ENCODE peak calls at places on chromosomes 7 and 10, in seven cellular contexts. M, F, N, K, C, I and P are unnamed samples.

GRCh38 chr7:109616551-109617069 is 1046.9 kb downstream of the DNAJB9 start:
- DNase-seq in N (no peak), C (no peak), I (no peak), F (no peak), M (no peak), K (no peak), P (no peak)

GRCh38 chr7:20229652-20230500 is 12.7 kb upstream of the MACC1 start:
- DNase-seq in C (no peak), F (no peak), N (no peak), M (no peak), I (no peak), K (peak; percentile 37), P (no peak)

GRCh38 chr7:3481435-3481834 is 180.4 kb downstream of the SDK1 start:
- DNase-seq in N (no peak), F (no peak), K (no peak), I (no peak), M (no peak), C (no peak), P (no peak)

GRCh38 chr7:108097703-108098102 is 32.5 kb downstream of the LAMB4 start:
- DNase-seq in N (no peak), K (no peak), F (peak; percentile 10), C (no peak), I (peak; percentile 55), M (no peak), P (no peak)

GRCh38 chr7:46534593-46535271 is 613.7 kb upstream of the IGFBP3 start:
- DNase-seq in M (no peak), K (no peak), I (no peak), C (no peak), F (peak; percentile 70), N (no peak), P (no peak)

GRCh38 chr10:112689327-112689726 is 242.3 kb downstream of the VTI1A start:
- DNase-seq in M (no peak), K (peak; percentile 1), I (peak; percentile 42), F (no peak), C (no peak), N (no peak), P (no peak)

GRCh38 chr7:64884913-64885370 is 18.1 kb upstream of the ZNF273 start:
- DNase-seq in N (no peak), K (no peak), F (no peak), I (no peak), C (no peak), M (no peak), P (no peak)

GRCh38 chr7:73976761-73977625 is 51.0 kb upstream of the ELN start:
- DNase-seq in N (peak; percentile 74), I (no peak), K (no peak), F (no peak), C (no peak), M (no peak), P (no peak)

GRCh38 chr7:44244282-44244681 is 43.5 kb downstream of the YKT6 start:
- DNase-seq in C (no peak), F (peak; percentile 37), I (peak; percentile 58), N (no peak), M (peak; percentile 61), K (no peak), P (no peak)

GRCh38 chr7:137986252-137987010 is 15.5 kb downstream of the CREB3L2 start:
- DNase-seq in F (no peak), C (no peak), N (no peak), K (peak; percentile 68), I (no peak), M (no peak), P (no peak)

DNA sequence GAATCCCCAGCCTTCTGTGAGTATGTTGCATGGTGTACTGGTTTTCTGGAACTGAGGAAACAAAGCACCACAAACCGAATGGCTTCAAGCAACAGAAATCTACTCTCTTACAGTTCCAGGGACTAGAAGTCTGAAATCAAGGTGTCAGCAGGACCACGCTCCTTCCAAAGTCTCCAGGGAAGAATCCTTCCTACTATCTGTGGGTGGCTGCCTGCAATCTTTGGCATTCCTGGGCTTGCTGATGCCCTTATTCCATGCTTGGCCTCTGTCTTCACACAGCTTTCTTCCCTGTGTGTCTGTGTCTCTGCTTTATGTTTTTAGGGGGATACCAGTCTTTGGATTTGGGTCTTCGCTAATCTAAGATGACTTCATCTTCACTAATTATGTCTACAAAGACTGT is 81.3 kb downstream of the LMBR1 start:
- DNase-seq in F (no peak), M (no peak), C (no peak), N (no peak), I (no peak), K (no peak), P (no peak)
- H3K27ac ChIP-seq in F (no peak overlapping the region), M (no peak overlapping the region), C (no peak overlapping the region), N (no peak overlapping the region), I (no peak overlapping the region), K (no peak overlapping the region), P (no peak overlapping the region)

GRCh38 chr7:28408105-28408973 is 4.0 kb upstream of the CREB5 start:
- DNase-seq in I (no peak), F (no peak), N (peak; percentile 78), K (no peak), M (peak; percentile 86), C (no peak), P (peak; percentile 31)
- H3K27ac ChIP-seq in I (no peak overlapping the region), F (peak overlapping the region; percentile 21), N (peak overlapping the region; percentile 81), K (peak overlapping the region; percentile 61), M (peak overlapping the region; percentile 94), C (no peak overlapping the region), P (peak overlapping the region; percentile 55)

DNA sequence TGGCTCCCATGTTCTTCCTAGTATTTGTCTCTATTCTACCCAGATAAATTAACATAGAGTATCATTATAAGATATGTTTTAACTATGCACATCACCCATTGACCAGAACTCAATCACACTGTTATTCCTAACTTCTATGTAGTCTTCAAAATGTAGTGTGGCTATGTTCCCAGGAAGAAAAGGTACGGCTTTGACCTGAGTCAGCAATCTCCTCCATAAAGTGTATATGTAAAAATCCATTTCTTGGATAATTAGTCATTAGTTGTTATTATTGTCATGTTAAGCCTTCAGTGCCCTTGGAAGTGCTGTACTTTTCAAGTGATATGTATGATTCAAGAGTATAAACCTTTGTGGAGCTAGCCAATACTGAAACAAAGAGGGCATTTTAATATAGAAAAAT is 444.0 kb upstream of the ZWINT start:
- DNase-seq in M (no peak), C (no peak), F (no peak), K (no peak), I (no peak), N (no peak), P (no peak)
- H3K27ac ChIP-seq in M (no peak overlapping the region), C (no peak overlapping the region), F (no peak overlapping the region), K (no peak overlapping the region), I (no peak overlapping the region), N (no peak overlapping the region), P (no peak overlapping the region)

GRCh38 chr10:103445767-103446567 is 6.2 kb downstream of the CALHM2 start:
- DNase-seq in M (peak; percentile 14), F (peak; percentile 32), N (peak; percentile 91), I (no peak), C (no peak), K (no peak), P (no peak)
- H3K27ac ChIP-seq in M (no peak overlapping the region), F (peak overlapping the region; percentile 62), N (peak overlapping the region; percentile 94), I (no peak overlapping the region), C (no peak overlapping the region), K (no peak overlapping the region), P (no peak overlapping the region)

GRCh38 chr7:999921-1000593 is 17.1 kb downstream of the CYP2W1 start:
- DNase-seq in K (no peak), N (no peak), C (no peak), I (no peak), F (no peak), M (no peak), P (no peak)
- H3K27ac ChIP-seq in K (no peak overlapping the region), N (no peak overlapping the region), C (no peak overlapping the region), I (no peak overlapping the region), F (no peak overlapping the region), M (no peak overlapping the region), P (no peak overlapping the region)